ENCODE peak calls at places on chromosomes 4 and X, in seven cellular contexts. T is nephron progenitor cell, V is AG10803, E is uterus, R is SK-N-MC, H is bronchial epithelial cell, Z is pons. S is an unnamed sample.
A peak's percentile ranks its signal among the peaks of the same experiment; 100 is the strongest.

GRCh38 chr4:5217411-5217810 is 166.1 kb downstream of the STK32B start:
- DNase-seq in E (no peak), Z (no peak), T (no peak), H (no peak), V (peak; percentile 76), R (no peak), S (no peak)

GRCh38 chr4:173237152-173237551 is 68.5 kb downstream of the GALNT7 start:
- DNase-seq in T (no peak), Z (no peak), R (peak; percentile 96), E (no peak), V (no peak), H (no peak), S (no peak)

GRCh38 chr4:126807132-126807531 is 825.6 kb upstream of the INTU start:
- DNase-seq in R (peak; percentile 98), T (no peak), E (no peak), H (peak; percentile 46), V (peak; percentile 33), Z (no peak), S (no peak)

GRCh38 chr4:30600246-30600645 is 119.9 kb upstream of the PCDH7 start:
- DNase-seq in H (no peak), E (no peak), T (no peak), V (no peak), Z (no peak), R (no peak), S (no peak)

GRCh38 chr4:136706942-136707341 is 825.4 kb downstream of the PCDH18 start:
- DNase-seq in T (no peak), E (no peak), Z (no peak), H (no peak), R (no peak), V (no peak), S (no peak)

GRCh38 chrX:6184900-6185515 is 43.7 kb downstream of the NLGN4X start:
- DNase-seq in H (peak; percentile 70), Z (no peak), V (no peak), T (no peak), E (no peak), R (no peak), S (no peak)

GRCh38 chr4:12211636-12212035 is 782.9 kb upstream of the HS3ST1 start:
- DNase-seq in T (no peak), Z (no peak), H (no peak), E (no peak), V (no peak), R (no peak), S (no peak)

GRCh38 chr4:64582492-64582891 is 173.2 kb upstream of the TECRL start:
- DNase-seq in T (no peak), R (no peak), V (no peak), E (no peak), H (no peak), Z (no peak), S (no peak)

GRCh38 chr4:121189351-121189750 is 25.2 kb upstream of the TNIP3 start:
- DNase-seq in T (no peak), R (no peak), E (no peak), V (no peak), Z (no peak), H (peak; percentile 44), S (no peak)

GRCh38 chr4:5890063-5890727 is 2.7 kb downstream of the CRMP1 start:
- DNase-seq in T (peak; percentile 83), R (no peak), E (no peak), Z (peak; percentile 36), H (no peak), V (no peak), S (peak; percentile 80)

GRCh38 chrX:70096052-70096451 is 33.8 kb downstream of the OTUD6A start:
- DNase-seq in R (no peak), Z (no peak), T (no peak), H (peak; percentile 32), E (no peak), V (peak; percentile 21), S (no peak)

GRCh38 chr4:126820631-126821030 is 812.1 kb upstream of the INTU start:
- DNase-seq in Z (no peak), R (peak; percentile 84), E (no peak), V (no peak), H (no peak), T (no peak), S (no peak)